ENCODE peak calls at places on chromosomes 13 and 19, in ten cellular contexts. V is progenitor cell of endocrine pancreas, N is HCT116, W is choroid plexus epithelial cell, S is AG10803, F is thoracic aorta, Z is pancreas, Q is A549, G is MCF 10A, P is heart left ventricle. O is an unnamed sample.
A peak's percentile ranks its signal among the peaks of the same experiment; 100 is the strongest.

GRCh38 chr13:89628567-89628966 is 1718.9 kb upstream of the MIR17HG start:
- DNase-seq in V (no peak), N (no peak), W (no peak), S (no peak), F (no peak), Z (no peak), Q (no peak), G (no peak), P (no peak), O (no peak)

GRCh38 chr13:50167224-50167947 is 152.1 kb downstream of the KCNRG start:
- DNase-seq in V (no peak), N (no peak), W (no peak), S (peak; percentile 22), F (no peak), Z (no peak), Q (no peak), G (no peak), P (no peak), O (no peak)

GRCh38 chr13:112968910-112969691 is at the start of gene MCF2L:
- DNase-seq in V (no peak), N (no peak), W (peak; percentile 60), S (peak; percentile 20), F (no peak), Z (peak; percentile 84), Q (peak; percentile 16), G (no peak), P (peak; percentile 50), O (peak; percentile 78)

GRCh38 chr19:1266818-1267440 is 2.2 kb upstream of the CIRBP start:
- DNase-seq in V (peak; percentile 82), N (no peak), W (peak; percentile 54), S (peak; percentile 44), F (no peak), Z (peak; percentile 96), Q (peak; percentile 56), G (peak; percentile 56), P (peak; percentile 82), O (peak; percentile 66)

GRCh38 chr13:34011552-34012085 is 193.7 kb downstream of the RFC3 start:
- DNase-seq in V (no peak), N (no peak), W (no peak), S (no peak), F (no peak), Z (peak; percentile 44), Q (peak; percentile 47), G (no peak), P (no peak), O (no peak)

GRCh38 chr13:107231941-107232340 is 664.0 kb upstream of the ARGLU1 start:
- DNase-seq in V (no peak), N (no peak), W (no peak), S (no peak), F (no peak), Z (no peak), Q (no peak), G (peak; percentile 17), P (no peak), O (no peak)

GRCh38 chr19:7962644-7963268 is 19.3 kb upstream of the TIMM44 start:
- DNase-seq in V (no peak), N (no peak), W (no peak), S (no peak), F (no peak), Z (no peak), Q (no peak), G (no peak), P (no peak), O (no peak)

GRCh38 chr19:7482584-7483439 is 6.0 kb downstream of the PEX11G start:
- DNase-seq in V (no peak), N (peak; percentile 24), W (no peak), S (no peak), F (no peak), Z (no peak), Q (no peak), G (peak; percentile 58), P (peak; percentile 50), O (no peak)

GRCh38 chr19:39590265-39590664 is 12.1 kb upstream of the LGALS13 start:
- DNase-seq in V (peak; percentile 23), N (no peak), W (peak; percentile 18), S (no peak), F (no peak), Z (no peak), Q (no peak), G (peak; percentile 11), P (no peak), O (peak; percentile 33)

GRCh38 chr13:59269476-59269875 is 894.3 kb downstream of the DIAPH3 start:
- DNase-seq in V (no peak), N (no peak), W (peak; percentile 80), S (peak; percentile 55), F (no peak), Z (no peak), Q (no peak), G (peak; percentile 71), P (no peak), O (no peak)

GRCh38 chr13:69737129-69737935 is 370.3 kb upstream of the ATXN8OS start:
- DNase-seq in V (no peak), N (no peak), W (no peak), S (no peak), F (no peak), Z (no peak), Q (no peak), G (no peak), P (no peak), O (no peak)

GRCh38 chr19:48867922-48868195 is 558 bp downstream of the PLEKHA4 start:
- DNase-seq in V (no peak), N (no peak), W (no peak), S (no peak), F (no peak), Z (no peak), Q (no peak), G (no peak), P (no peak), O (no peak)

GRCh38 chr19:5706876-5707573 is 12.9 kb downstream of the LONP1 start:
- DNase-seq in V (no peak), N (no peak), W (no peak), S (no peak), F (no peak), Z (no peak), Q (no peak), G (no peak), P (no peak), O (no peak)

GRCh38 chr19:38837656-38838121 is 6.1 kb upstream of the ECH1 start:
- DNase-seq in V (no peak), N (no peak), W (no peak), S (no peak), F (no peak), Z (no peak), Q (peak; percentile 80), G (no peak), P (no peak), O (no peak)

GRCh38 chr19:11377237-11377636 is 2.8 kb downstream of the SWSAP1 start:
- DNase-seq in V (no peak), N (no peak), W (peak; percentile 87), S (peak; percentile 89), F (no peak), Z (no peak), Q (peak; percentile 52), G (peak; percentile 90), P (no peak), O (peak; percentile 60)

DNA sequence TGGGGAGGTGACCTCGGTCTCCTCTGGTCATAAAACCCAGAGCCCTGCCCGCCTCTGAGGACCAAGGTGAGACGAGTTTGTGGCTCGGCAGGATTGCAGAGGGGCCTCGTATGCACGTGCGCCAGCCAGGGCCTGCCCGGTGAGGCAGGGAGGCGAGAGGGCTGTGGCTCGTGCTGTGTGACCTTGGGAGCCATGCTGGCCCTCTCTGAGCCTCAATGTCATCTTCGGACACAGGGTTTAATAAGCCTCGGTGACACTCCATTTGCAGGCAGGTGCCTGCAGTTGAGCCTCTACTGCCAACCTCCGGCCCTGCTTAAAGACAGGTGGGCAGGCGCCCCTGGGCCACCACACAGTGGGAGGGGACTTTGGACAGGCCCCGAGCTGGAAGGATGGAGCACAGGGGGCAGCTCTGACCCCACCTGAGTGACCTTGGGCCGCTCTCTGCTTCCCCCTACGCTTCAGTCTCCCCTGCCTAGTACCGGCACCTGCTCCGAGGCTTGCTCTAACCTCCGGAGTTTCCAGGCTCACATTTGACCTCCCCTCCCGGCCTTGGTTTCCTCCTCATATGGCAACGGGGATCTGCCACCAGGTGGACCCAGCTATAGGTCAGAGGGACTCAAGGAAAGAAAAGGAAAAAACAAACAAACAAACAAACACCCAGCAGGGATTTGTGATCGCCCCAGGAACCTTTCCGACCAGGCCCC is 3.2 kb downstream of the ZBTB7A start:
- DNase-seq in V (no peak), N (no peak), W (no peak), S (no peak), F (no peak), Z (peak; percentile 60), Q (peak; percentile 38), G (no peak), P (no peak), O (no peak)
- TF ChIP-seq CTCF in V (peak; percentile 24), N (no peak), W (peak; percentile 27), S (peak; percentile 20), F (no peak), Z (no peak), Q (no peak), G (no peak), P (no peak), O (no peak)

GRCh38 chr13:105202384-105202783 is 1333.1 kb downstream of the EFNB2 start:
- DNase-seq in V (no peak), N (peak; percentile 19), W (peak; percentile 80), S (no peak), F (no peak), Z (no peak), Q (peak; percentile 3), G (peak; percentile 34), P (no peak), O (no peak)
- TF ChIP-seq CTCF in V (peak; percentile 68), N (peak; percentile 25), W (peak; percentile 92), S (peak; percentile 25), F (peak; percentile 40), Z (peak; percentile 22), Q (no peak), G (peak; percentile 12), P (peak; percentile 51), O (no peak)

DNA sequence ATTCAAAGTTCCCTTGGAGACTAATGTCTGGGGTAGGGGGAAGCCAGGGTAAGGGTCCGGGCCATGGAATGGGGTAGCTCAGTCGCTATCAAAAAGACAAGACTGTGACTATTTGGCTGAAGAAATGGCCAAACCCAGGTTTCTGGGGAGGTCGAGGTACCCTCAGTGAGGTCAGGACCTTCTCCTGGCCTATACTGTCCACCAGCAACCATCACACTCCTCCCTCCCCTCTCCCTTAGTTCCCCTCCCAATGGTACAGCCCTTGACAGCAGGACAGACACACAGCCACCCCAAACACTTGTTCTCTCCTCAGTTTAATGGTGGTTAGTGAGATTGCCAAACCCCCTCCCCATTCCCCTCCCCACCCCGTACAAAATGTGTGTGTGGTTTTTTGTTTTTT is 2.6 kb upstream of the ZNF428 start:
- DNase-seq in V (no peak), N (no peak), W (no peak), S (no peak), F (no peak), Z (no peak), Q (no peak), G (no peak), P (no peak), O (no peak)
- TF ChIP-seq CTCF in V (no peak), N (no peak), W (no peak), S (no peak), F (no peak), Z (no peak), Q (no peak), G (no peak), P (no peak), O (no peak)

DNA sequence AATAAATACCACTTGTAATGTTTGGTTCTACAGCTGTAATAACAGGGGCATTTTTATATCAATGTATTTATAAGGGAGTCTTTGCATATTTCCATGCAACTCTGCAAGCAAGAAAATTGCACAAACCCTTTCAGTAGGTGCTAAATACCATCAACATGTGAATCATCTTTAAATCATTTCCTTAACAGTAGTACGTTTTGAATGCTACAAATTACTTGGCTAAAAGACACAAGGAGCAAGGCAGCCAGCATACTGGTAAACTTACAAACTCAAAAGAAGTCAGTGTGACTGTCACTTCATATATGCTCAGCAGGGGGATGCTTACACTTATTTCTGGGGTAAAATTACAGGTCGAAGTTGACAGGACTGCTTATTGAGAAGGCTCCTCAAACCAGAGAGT is 402.4 kb downstream of the EFNB2 start:
- DNase-seq in V (no peak), N (no peak), W (peak; percentile 93), S (peak; percentile 85), F (no peak), Z (no peak), Q (no peak), G (peak; percentile 68), P (no peak), O (no peak)
- TF ChIP-seq CTCF in V (no peak), N (no peak), W (no peak), S (no peak), F (no peak), Z (no peak), Q (no peak), G (no peak), P (no peak), O (no peak)

O was measured in activated CD8-positive, alpha-beta T cell treated with anti-CD3 and anti-CD28 coated beads for 36 hours.